ENCODE peak calls at places on chromosomes 7 and 10, in six cellular contexts. H is pancreas, Q is tibial artery, L is body of pancreas, Z is upper lobe of right lung, F is endothelial cell of umbilical vein. T is an unnamed sample. For H3K36me3, the result is how much of the 10 kb centered on the place peaks cover.

GRCh38 chr7:42192851-42193456 is 44.1 kb downstream of the GLI3 start:
- DNase-seq in Z (no peak), L (no peak), Q (no peak), F (peak), H (no peak), T (peak)

GRCh38 chr7:90657481-90657880 is 61.4 kb downstream of the CDK14 start:
- DNase-seq in H (no peak), F (no peak), Z (no peak), L (no peak), Q (no peak), T (no peak)

GRCh38 chr7:74587435-74588126 is 69.9 kb upstream of the GTF2I start:
- DNase-seq in H (peak), L (peak), Z (peak), Q (peak), F (peak), T (peak)

GRCh38 chr7:29569648-29570047 is 6.0 kb downstream of the PRR15 start:
- DNase-seq in L (no peak), H (no peak), F (no peak), Q (no peak), Z (no peak), T (peak)

GRCh38 chr7:94012748-94013147 is 8.6 kb upstream of the BET1 start:
- DNase-seq in L (no peak), H (no peak), Z (no peak), F (no peak), Q (no peak), T (no peak)

GRCh38 chr10:49613160-49613881 is 516 bp upstream of the CHAT start:
- DNase-seq in L (no peak), H (no peak), F (no peak), Q (no peak), Z (peak), T (no peak)

GRCh38 chr7:129169171-129169643 is 19.2 kb upstream of the SMO start:
- DNase-seq in Q (no peak), L (no peak), F (peak), H (peak), Z (peak), T (no peak)

GRCh38 chr10:33365871-33366411 is 31.5 kb upstream of the NRP1 start:
- DNase-seq in F (peak), Q (no peak), L (peak), H (no peak), Z (no peak), T (peak)

GRCh38 chr10:132851451-132851850 is 65.5 kb upstream of the NKX6-2 start:
- DNase-seq in H (no peak), F (no peak), Z (peak), Q (no peak), L (no peak), T (no peak)

GRCh38 chr10:22427101-22427500 is 81.8 kb downstream of the SPAG6 start:
- DNase-seq in H (no peak), F (peak), Z (no peak), L (no peak), Q (no peak), T (peak)

GRCh38 chr7:129780257-129781127 is 169.0 kb downstream of the NRF1 start:
- DNase-seq in H (peak), F (no peak), Z (peak), Q (no peak), L (peak), T (peak)

GRCh38 chr7:132030161-132030568 is 473.7 kb upstream of the PODXL start:
- DNase-seq in Z (peak), Q (no peak), H (peak), F (peak), L (peak), T (no peak)

GRCh38 chr10:21290499-21291160 is 234.9 kb downstream of the SKIDA1 start:
- DNase-seq in Z (no peak), Q (no peak), F (no peak), L (no peak), H (no peak), T (no peak)

GRCh38 chr10:21297525-21298383 is 227.7 kb downstream of the SKIDA1 start:
- DNase-seq in F (no peak), Q (no peak), L (no peak), Z (no peak), H (no peak), T (no peak)

GRCh38 chr10:21293518-21294356 is 231.7 kb downstream of the SKIDA1 start:
- DNase-seq in L (no peak), Z (no peak), Q (no peak), F (no peak), H (no peak), T (no peak)

GRCh38 chr10:21296575-21297355 is 228.7 kb downstream of the SKIDA1 start:
- DNase-seq in Q (no peak), F (no peak), Z (no peak), L (no peak), H (no peak), T (no peak)

GRCh38 chr10:21292763-21293517 is 232.5 kb downstream of the SKIDA1 start:
- DNase-seq in L (peak), Z (peak), Q (peak), F (peak), H (peak), T (peak)
- H3K4me3 ChIP-seq in L (no peak), Z (peak), Q (peak), F (peak), H (no peak), T (no peak)

GRCh38 chr7:78434281-78434680 is 635.7 kb downstream of the PHTF2 start:
- DNase-seq in L (no peak), Q (no peak), H (no peak), Z (no peak), F (no peak), T (no peak)
- TF ChIP-seq CTCF in L (no peak), Q (no peak), H (no peak), Z (no peak), F (peak), T (no peak)

DNA sequence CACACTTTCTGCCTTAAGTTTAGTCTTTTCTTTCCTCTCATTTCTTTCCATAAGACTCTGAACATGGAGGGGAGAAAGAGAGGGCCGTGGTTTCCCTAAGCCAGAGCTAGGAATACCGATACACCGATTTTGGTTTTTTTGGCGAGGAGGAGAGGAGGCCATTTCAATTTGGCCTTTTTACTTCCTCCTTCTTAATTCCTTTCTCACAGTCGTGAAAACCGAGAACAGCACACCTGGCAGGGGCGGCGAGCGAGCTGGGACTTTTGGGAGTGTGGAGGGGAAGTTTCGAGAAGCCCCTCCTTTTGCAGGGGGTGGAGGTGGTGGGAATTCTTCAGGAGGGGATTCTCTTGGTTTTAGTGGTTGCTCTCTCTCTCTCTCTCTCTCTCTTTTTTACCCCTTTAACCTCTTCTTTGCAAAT is 6.2 kb downstream of the GATA3 start:
- DNase-seq in F (peak), L (no peak), Z (no peak), H (no peak), Q (no peak), T (no peak)
- H3K36me3 ChIP-seq in F (under half), L (under half), Z (under half), H (under half), Q (under half), T (under half)

DNA sequence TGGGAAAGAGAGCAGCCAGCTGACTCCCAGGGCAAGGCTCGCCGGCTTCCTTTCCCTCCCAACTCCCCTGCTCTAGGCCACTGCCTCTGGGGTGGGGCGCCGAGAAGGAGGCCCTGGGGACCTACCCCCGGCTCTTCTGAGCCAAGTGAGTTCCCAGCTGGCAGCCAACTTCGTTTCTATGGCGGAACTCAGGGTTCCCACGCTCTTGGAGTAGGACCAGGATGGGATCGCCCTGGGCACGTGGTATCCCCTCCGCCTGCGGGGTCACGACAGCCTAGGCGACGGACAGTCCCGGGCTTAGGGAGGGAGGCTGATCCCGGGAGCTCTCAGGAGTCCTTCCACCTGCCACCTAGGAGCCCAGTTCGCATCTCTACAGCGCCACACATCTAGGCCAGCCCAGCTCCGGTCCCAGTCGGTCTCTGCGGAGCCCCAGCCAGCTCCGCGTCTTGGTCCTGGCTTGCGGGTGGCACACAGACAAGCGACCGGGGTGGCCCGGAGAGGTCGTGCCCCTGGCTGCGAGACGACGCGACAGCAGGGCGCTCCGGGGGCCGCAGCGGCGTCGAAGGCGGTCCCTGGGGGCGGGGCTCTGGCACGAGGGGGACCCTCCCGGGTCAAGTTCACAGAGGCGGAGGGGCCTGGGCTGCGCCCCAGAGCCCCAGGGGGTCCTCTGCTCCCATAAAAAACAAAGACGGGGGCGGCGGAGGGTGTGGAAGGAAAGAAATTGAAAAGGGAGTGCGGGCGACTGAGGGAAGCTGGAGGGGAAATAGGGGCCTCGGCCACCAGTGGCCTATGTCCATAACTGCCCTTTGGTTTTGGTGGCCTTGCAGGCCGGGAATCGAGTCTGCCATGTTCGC is 20.4 kb upstream of the GATA3 start:
- DNase-seq in Q (no peak), Z (no peak), L (no peak), F (no peak), H (no peak), T (no peak)
- H3K4me3 ChIP-seq in Q (no peak), Z (no peak), L (no peak), F (no peak), H (no peak), T (no peak)

GRCh38 chr7:4965295-4966022 is 6.5 kb upstream of the MMD2 start:
- DNase-seq in Q (no peak), Z (no peak), F (no peak), H (no peak), L (no peak), T (no peak)
- TF ChIP-seq CTCF in Q (no peak), Z (no peak), F (no peak), H (no peak), L (no peak), T (no peak)

GRCh38 chr10:16788778-16789177 is 28.4 kb downstream of the RSU1 start:
- DNase-seq in L (no peak), Q (no peak), Z (no peak), H (no peak), F (no peak), T (no peak)
- H3K36me3 ChIP-seq in L (under half), Q (under half), Z (under half), H (under half), F (under half), T (under half)

DNA sequence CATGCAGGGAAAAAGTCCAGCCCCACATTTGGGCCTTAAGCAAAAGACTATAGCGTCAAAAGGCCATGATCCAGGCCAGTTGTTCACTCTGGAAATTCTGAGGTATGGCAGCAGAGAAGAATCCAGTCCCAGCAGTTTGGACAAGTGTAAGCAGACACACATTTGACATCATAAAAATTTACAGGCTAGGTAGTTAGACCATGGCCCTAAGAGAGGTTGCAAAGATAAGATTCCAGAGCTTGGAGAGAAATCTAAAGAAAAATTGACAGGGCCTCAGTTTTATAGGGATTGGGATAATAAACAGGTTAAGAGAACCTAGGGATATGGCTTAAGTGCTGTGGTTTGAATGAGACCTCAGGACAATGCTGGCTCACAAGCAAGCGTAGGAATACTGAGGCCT is 884.4 kb upstream of the SORCS1 start:
- DNase-seq in L (no peak), F (no peak), Z (no peak), Q (no peak), H (no peak), T (no peak)
- H3K4me3 ChIP-seq in L (no peak), F (no peak), Z (no peak), Q (no peak), H (no peak), T (no peak)

GRCh38 chr7:47337021-47337492 is 244.9 kb downstream of the TNS3 start:
- DNase-seq in F (no peak), L (no peak), H (no peak), Q (no peak), Z (no peak), T (no peak)

GRCh38 chr7:47336178-47337020 is 245.5 kb downstream of the TNS3 start:
- DNase-seq in Z (peak), L (no peak), H (no peak), F (no peak), Q (peak), T (peak)

GRCh38 chr7:47335557-47336177 is 246.2 kb downstream of the TNS3 start:
- DNase-seq in F (no peak), L (no peak), H (no peak), Q (no peak), Z (no peak), T (no peak)

GRCh38 chr7:47338031-47338430 is 243.9 kb downstream of the TNS3 start:
- DNase-seq in Q (no peak), Z (no peak), F (no peak), H (no peak), L (no peak), T (no peak)

GRCh38 chr7:47337531-47337930 is 244.4 kb downstream of the TNS3 start:
- DNase-seq in L (no peak), H (no peak), Q (no peak), F (no peak), Z (no peak), T (peak)
- TF ChIP-seq CTCF in L (no peak), H (no peak), Q (no peak), F (no peak), Z (no peak), T (peak)

GRCh38 chr7:100358027-100358856 is at the start of gene PILRB:
- DNase-seq in H (no peak), F (no peak), Z (no peak), Q (no peak), L (no peak), T (no peak)

GRCh38 chr7:100358857-100359212 is 918 bp downstream of the PILRB start:
- DNase-seq in H (no peak), Q (no peak), F (no peak), Z (no peak), L (no peak), T (no peak)

GRCh38 chr7:100353685-100354330 is 4.1 kb upstream of the PILRB start:
- DNase-seq in Q (no peak), F (no peak), L (no peak), Z (no peak), H (no peak), T (no peak)

GRCh38 chr7:100357131-100357561 is 771 bp upstream of the PILRB start:
- DNase-seq in H (no peak), Q (no peak), L (no peak), F (no peak), Z (no peak), T (no peak)

GRCh38 chr7:100356416-100357068 is 1.4 kb upstream of the PILRB start:
- DNase-seq in H (no peak), Q (no peak), Z (no peak), F (no peak), L (no peak), T (no peak)
- H3K36me3 ChIP-seq in H (half or more), Q (half or more), Z (half or more), F (half or more), L (under half), T (under half)